ENCODE peak calls at places on chromosomes 11 and 22, in ten cellular contexts. One of them, this sample, is unnamed.
A peak's percentile ranks its signal among the peaks of the same experiment; 100 is the strongest.

GRCh38 chr11:35118906-35119305 is 20.1 kb upstream of the CD44 start:
- DNase-seq in H9: no peak
- DNase-seq in left lung: no peak
- DNase-seq in fibroblast of lung: no peak
- DNase-seq in HAP-1: no peak
- DNase-seq in SJSA1: no peak
- DNase-seq in mucosa of descending colon: no peak
- DNase-seq in heart right ventricle: no peak
- DNase-seq in GM23248: no peak
- DNase-seq in IMR-90: no peak
- DNase-seq in this sample: no peak

GRCh38 chr11:76759517-76759916 is 23.6 kb upstream of the TSKU start:
- DNase-seq in fibroblast of lung: no peak
- DNase-seq in H9: no peak
- DNase-seq in IMR-90: no peak
- DNase-seq in SJSA1: no peak
- DNase-seq in left lung: no peak
- DNase-seq in HAP-1: no peak
- DNase-seq in GM23248: no peak
- DNase-seq in mucosa of descending colon: no peak
- DNase-seq in heart right ventricle: no peak
- DNase-seq in this sample: no peak

GRCh38 chr22:46652081-46652929 is 32.1 kb downstream of the GRAMD4 start:
- DNase-seq in GM23248: no peak
- DNase-seq in H9: no peak
- DNase-seq in left lung: peak; percentile 72
- DNase-seq in HAP-1: no peak
- DNase-seq in IMR-90: peak; percentile 28
- DNase-seq in heart right ventricle: peak; percentile 76
- DNase-seq in fibroblast of lung: peak; percentile 22
- DNase-seq in mucosa of descending colon: no peak
- DNase-seq in SJSA1: no peak
- DNase-seq in this sample: no peak

GRCh38 chr11:125517116-125517804 is 21.2 kb upstream of the FEZ1 start:
- DNase-seq in fibroblast of lung: peak; percentile 93
- DNase-seq in left lung: no peak
- DNase-seq in IMR-90: peak; percentile 86
- DNase-seq in HAP-1: peak; percentile 95
- DNase-seq in GM23248: peak; percentile 49
- DNase-seq in heart right ventricle: peak; percentile 20
- DNase-seq in H9: peak; percentile 95
- DNase-seq in SJSA1: no peak
- DNase-seq in mucosa of descending colon: no peak
- DNase-seq in this sample: no peak

GRCh38 chr22:41367039-41367679 is 14.6 kb upstream of the TEF start:
- DNase-seq in IMR-90: peak; percentile 96
- DNase-seq in left lung: peak; percentile 96
- DNase-seq in GM23248: peak; percentile 93
- DNase-seq in fibroblast of lung: peak; percentile 96
- DNase-seq in mucosa of descending colon: peak; percentile 96
- DNase-seq in HAP-1: peak; percentile 51
- DNase-seq in H9: peak; percentile 79
- DNase-seq in heart right ventricle: peak; percentile 97
- DNase-seq in SJSA1: peak; percentile 87
- DNase-seq in this sample: peak; percentile 97

GRCh38 chr11:102614485-102614884 is 10.6 kb downstream of the MMP20 start:
- DNase-seq in HAP-1: no peak
- DNase-seq in heart right ventricle: no peak
- DNase-seq in left lung: no peak
- DNase-seq in IMR-90: no peak
- DNase-seq in GM23248: no peak
- DNase-seq in mucosa of descending colon: no peak
- DNase-seq in fibroblast of lung: no peak
- DNase-seq in SJSA1: no peak
- DNase-seq in H9: no peak
- DNase-seq in this sample: no peak

GRCh38 chr11:27183672-27184457 is 143.2 kb downstream of the BBOX1 start:
- DNase-seq in mucosa of descending colon: no peak
- DNase-seq in GM23248: peak; percentile 86
- DNase-seq in heart right ventricle: peak; percentile 59
- DNase-seq in H9: no peak
- DNase-seq in HAP-1: peak; percentile 73
- DNase-seq in fibroblast of lung: peak; percentile 77
- DNase-seq in left lung: no peak
- DNase-seq in IMR-90: peak; percentile 72
- DNase-seq in SJSA1: peak; percentile 55
- DNase-seq in this sample: no peak

GRCh38 chr11:126339866-126340434 is 15.5 kb upstream of the ST3GAL4 start:
- DNase-seq in fibroblast of lung: peak; percentile 69
- DNase-seq in HAP-1: no peak
- DNase-seq in mucosa of descending colon: peak; percentile 52
- DNase-seq in GM23248: peak; percentile 32
- DNase-seq in heart right ventricle: peak; percentile 78
- DNase-seq in SJSA1: no peak
- DNase-seq in left lung: no peak
- DNase-seq in IMR-90: peak; percentile 62
- DNase-seq in H9: no peak
- DNase-seq in this sample: peak; percentile 82

GRCh38 chr22:23547818-23548500 is 32.1 kb downstream of the IGLL1 start:
- DNase-seq in left lung: no peak
- DNase-seq in IMR-90: no peak
- DNase-seq in fibroblast of lung: no peak
- DNase-seq in SJSA1: no peak
- DNase-seq in GM23248: no peak
- DNase-seq in heart right ventricle: no peak
- DNase-seq in mucosa of descending colon: no peak
- DNase-seq in H9: no peak
- DNase-seq in HAP-1: no peak
- DNase-seq in this sample: no peak

GRCh38 chr11:75986966-75987365 is 172.0 kb downstream of the UVRAG start:
- DNase-seq in IMR-90: no peak
- DNase-seq in H9: no peak
- DNase-seq in fibroblast of lung: no peak
- DNase-seq in heart right ventricle: no peak
- DNase-seq in SJSA1: no peak
- DNase-seq in GM23248: no peak
- DNase-seq in mucosa of descending colon: no peak
- DNase-seq in left lung: no peak
- DNase-seq in HAP-1: no peak
- DNase-seq in this sample: no peak

GRCh38 chr11:127567237-127567932 is 566.8 kb upstream of the KIRREL3 start:
- DNase-seq in fibroblast of lung: no peak
- DNase-seq in SJSA1: no peak
- DNase-seq in GM23248: no peak
- DNase-seq in IMR-90: no peak
- DNase-seq in left lung: no peak
- DNase-seq in H9: no peak
- DNase-seq in mucosa of descending colon: no peak
- DNase-seq in heart right ventricle: no peak
- DNase-seq in HAP-1: no peak
- DNase-seq in this sample: no peak

GRCh38 chr11:10659339-10660216 is 34.0 kb downstream of the IRAG1 start:
- DNase-seq in fibroblast of lung: peak; percentile 94
- DNase-seq in H9: no peak
- DNase-seq in IMR-90: peak; percentile 95
- DNase-seq in HAP-1: no peak
- DNase-seq in mucosa of descending colon: no peak
- DNase-seq in heart right ventricle: no peak
- DNase-seq in left lung: no peak
- DNase-seq in SJSA1: peak; percentile 85
- DNase-seq in GM23248: peak; percentile 96
- DNase-seq in this sample: peak; percentile 71
- H3K4me1 ChIP-seq in fibroblast of lung: peaks cover 46% of the 10 kb centered on the region
- H3K4me1 ChIP-seq in H9: no peaks in the 10 kb centered on the region
- H3K4me1 ChIP-seq in IMR-90: peaks cover 45% of the 10 kb centered on the region
- H3K4me1 ChIP-seq in HAP-1: peaks cover 12% of the 10 kb centered on the region
- H3K4me1 ChIP-seq in mucosa of descending colon: peaks cover 14% of the 10 kb centered on the region
- H3K4me1 ChIP-seq in heart right ventricle: peaks cover 78% of the 10 kb centered on the region
- H3K4me1 ChIP-seq in left lung: peaks cover 68% of the 10 kb centered on the region
- H3K4me1 ChIP-seq in SJSA1: peaks cover 58% of the 10 kb centered on the region
- H3K4me1 ChIP-seq in GM23248: peaks cover 54% of the 10 kb centered on the region
- H3K4me1 ChIP-seq in this sample: peaks cover 28% of the 10 kb centered on the region

DNA sequence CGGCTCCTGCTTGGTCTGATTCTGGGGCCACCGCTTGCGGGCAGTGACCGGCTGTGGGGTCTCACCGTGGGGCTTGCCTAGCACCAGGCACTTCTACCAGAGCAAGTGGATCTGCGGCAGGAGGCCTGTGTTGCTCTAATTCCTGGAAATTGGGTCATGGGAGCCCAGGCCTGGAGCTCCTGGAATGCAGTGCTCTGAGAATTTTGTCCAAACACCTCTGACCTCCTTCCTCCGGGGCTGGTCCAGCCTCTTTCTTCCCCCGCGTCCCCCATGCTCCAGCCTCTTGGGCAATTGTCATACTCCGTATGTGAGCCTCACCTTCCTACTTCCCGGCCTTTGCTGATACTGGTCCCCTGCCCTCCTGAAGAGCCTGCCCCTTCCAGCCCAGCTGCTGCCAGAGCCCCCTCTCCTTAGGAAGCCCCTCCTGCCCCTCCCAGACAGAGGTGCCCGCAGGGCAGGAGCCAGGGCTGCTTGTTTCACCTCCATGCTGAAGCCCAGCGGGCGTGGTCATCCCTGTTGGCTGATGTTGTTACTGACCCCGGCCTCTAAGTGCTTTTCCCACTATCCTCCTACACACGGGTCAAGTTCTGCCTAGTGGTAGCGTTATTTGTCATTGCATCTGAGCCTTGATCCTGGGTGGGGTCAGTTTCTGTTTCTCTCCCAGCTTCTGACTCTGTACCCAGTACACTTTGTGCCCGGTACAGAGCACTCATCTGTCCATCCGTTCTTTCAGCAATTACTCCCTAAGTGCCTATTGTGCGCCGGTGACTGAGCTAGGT is 9.6 kb downstream of the MGAT3 start:
- DNase-seq in IMR-90: no peak
- DNase-seq in GM23248: no peak
- DNase-seq in heart right ventricle: no peak
- DNase-seq in left lung: no peak
- DNase-seq in SJSA1: no peak
- DNase-seq in H9: no peak
- DNase-seq in mucosa of descending colon: no peak
- DNase-seq in HAP-1: no peak
- DNase-seq in fibroblast of lung: no peak
- DNase-seq in this sample: no peak
- H3K4me1 ChIP-seq in IMR-90: peaks cover 8% of the 10 kb centered on the region
- H3K4me1 ChIP-seq in GM23248: peaks cover 5% of the 10 kb centered on the region
- H3K4me1 ChIP-seq in heart right ventricle: peaks cover 78% of the 10 kb centered on the region
- H3K4me1 ChIP-seq in left lung: peaks cover 38% of the 10 kb centered on the region
- H3K4me1 ChIP-seq in SJSA1: peaks cover 30% of the 10 kb centered on the region
- H3K4me1 ChIP-seq in H9: no peaks in the 10 kb centered on the region
- H3K4me1 ChIP-seq in mucosa of descending colon: peaks cover 5% of the 10 kb centered on the region
- H3K4me1 ChIP-seq in HAP-1: no peaks in the 10 kb centered on the region
- H3K4me1 ChIP-seq in fibroblast of lung: no peaks in the 10 kb centered on the region
- H3K4me1 ChIP-seq in this sample: peaks cover 7% of the 10 kb centered on the region

GRCh38 chr11:65428578-65429068 is 6.0 kb downstream of the NEAT1 start:
- DNase-seq in fibroblast of lung: no peak
- DNase-seq in HAP-1: no peak
- DNase-seq in GM23248: no peak
- DNase-seq in left lung: no peak
- DNase-seq in SJSA1: no peak
- DNase-seq in H9: no peak
- DNase-seq in mucosa of descending colon: peak; percentile 62
- DNase-seq in IMR-90: no peak
- DNase-seq in heart right ventricle: peak; percentile 12
- DNase-seq in this sample: no peak

GRCh38 chr11:65430406-65431217 is 8.0 kb downstream of the NEAT1 start:
- DNase-seq in IMR-90: peak; percentile 69
- DNase-seq in HAP-1: no peak
- DNase-seq in GM23248: peak; percentile 62
- DNase-seq in H9: no peak
- DNase-seq in heart right ventricle: no peak
- DNase-seq in fibroblast of lung: peak; percentile 51
- DNase-seq in left lung: no peak
- DNase-seq in SJSA1: no peak
- DNase-seq in mucosa of descending colon: no peak
- DNase-seq in this sample: no peak

GRCh38 chr11:65431452-65432132 is 9.0 kb downstream of the NEAT1 start:
- DNase-seq in mucosa of descending colon: no peak
- DNase-seq in left lung: no peak
- DNase-seq in GM23248: peak; percentile 51
- DNase-seq in fibroblast of lung: peak; percentile 43
- DNase-seq in H9: no peak
- DNase-seq in IMR-90: peak; percentile 48
- DNase-seq in heart right ventricle: no peak
- DNase-seq in HAP-1: no peak
- DNase-seq in SJSA1: no peak
- DNase-seq in this sample: no peak

GRCh38 chr11:65429069-65429681 is 6.6 kb downstream of the NEAT1 start:
- DNase-seq in heart right ventricle: no peak
- DNase-seq in mucosa of descending colon: no peak
- DNase-seq in IMR-90: peak; percentile 76
- DNase-seq in left lung: no peak
- DNase-seq in H9: no peak
- DNase-seq in HAP-1: no peak
- DNase-seq in fibroblast of lung: peak; percentile 67
- DNase-seq in GM23248: peak; percentile 81
- DNase-seq in SJSA1: no peak
- DNase-seq in this sample: no peak

DNA sequence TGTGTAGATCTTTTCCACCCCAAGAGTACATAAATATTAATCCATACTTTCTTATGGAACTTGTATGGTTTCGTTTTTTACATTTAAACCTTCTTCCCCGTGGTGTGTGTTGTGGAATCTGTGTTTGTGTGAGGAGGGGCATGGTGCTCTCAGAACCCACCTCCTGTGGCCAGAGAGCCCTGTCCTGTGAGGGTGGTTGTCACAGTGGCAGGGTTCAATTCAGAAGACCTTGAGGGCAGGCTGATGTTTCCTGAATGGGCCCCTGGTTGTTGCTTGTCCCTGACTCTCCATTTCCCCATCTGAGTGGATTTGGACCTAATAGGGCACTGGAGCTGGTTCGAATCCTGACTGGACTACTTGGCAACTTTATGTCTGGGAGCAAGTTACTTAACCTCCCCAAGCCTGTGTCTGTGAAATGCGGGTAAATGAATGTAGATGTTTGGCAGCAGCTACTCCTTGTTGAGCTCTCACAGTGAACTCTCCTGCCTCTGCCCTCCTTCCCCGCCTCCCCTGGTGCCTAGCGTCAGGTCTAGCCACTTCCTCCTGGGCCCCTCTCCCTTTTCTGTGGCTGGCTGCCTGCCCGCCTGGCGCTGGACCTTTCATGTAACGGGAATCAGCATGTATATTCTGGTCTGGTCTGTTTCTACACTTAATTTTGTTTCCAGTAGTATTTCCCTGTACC is 7.3 kb downstream of the NEAT1 start:
- DNase-seq in H9: no peak
- DNase-seq in IMR-90: peak; percentile 80
- DNase-seq in left lung: peak; percentile 92
- DNase-seq in SJSA1: peak; percentile 82
- DNase-seq in heart right ventricle: peak; percentile 72
- DNase-seq in mucosa of descending colon: peak; percentile 88
- DNase-seq in fibroblast of lung: peak; percentile 79
- DNase-seq in GM23248: peak; percentile 83
- DNase-seq in HAP-1: no peak
- DNase-seq in this sample: peak; percentile 68
- H3K4me1 ChIP-seq in H9: peaks cover 14% of the 10 kb centered on the region
- H3K4me1 ChIP-seq in IMR-90: peaks cover 2% of the 10 kb centered on the region
- H3K4me1 ChIP-seq in left lung: peaks cover 83% of the 10 kb centered on the region
- H3K4me1 ChIP-seq in SJSA1: peaks cover 71% of the 10 kb centered on the region
- H3K4me1 ChIP-seq in heart right ventricle: peaks cover 84% of the 10 kb centered on the region
- H3K4me1 ChIP-seq in mucosa of descending colon: peaks cover 33% of the 10 kb centered on the region
- H3K4me1 ChIP-seq in fibroblast of lung: peaks cover 2% of the 10 kb centered on the region
- H3K4me1 ChIP-seq in GM23248: peaks cover 32% of the 10 kb centered on the region
- H3K4me1 ChIP-seq in HAP-1: peaks cover 59% of the 10 kb centered on the region
- H3K4me1 ChIP-seq in this sample: peaks cover 61% of the 10 kb centered on the region

GRCh38 chr11:2302280-2302843 is 549 bp downstream of the TSPAN32 start:
- DNase-seq in heart right ventricle: no peak
- DNase-seq in GM23248: no peak
- DNase-seq in HAP-1: no peak
- DNase-seq in H9: no peak
- DNase-seq in SJSA1: peak; percentile 47
- DNase-seq in fibroblast of lung: no peak
- DNase-seq in IMR-90: no peak
- DNase-seq in mucosa of descending colon: no peak
- DNase-seq in left lung: peak; percentile 79
- DNase-seq in this sample: no peak
- H3K4me1 ChIP-seq in heart right ventricle: peaks cover 71% of the 10 kb centered on the region
- H3K4me1 ChIP-seq in GM23248: peaks cover 12% of the 10 kb centered on the region
- H3K4me1 ChIP-seq in HAP-1: no peaks in the 10 kb centered on the region
- H3K4me1 ChIP-seq in H9: no peaks in the 10 kb centered on the region
- H3K4me1 ChIP-seq in SJSA1: peaks cover 52% of the 10 kb centered on the region
- H3K4me1 ChIP-seq in fibroblast of lung: peaks cover 9% of the 10 kb centered on the region
- H3K4me1 ChIP-seq in IMR-90: peaks cover 11% of the 10 kb centered on the region
- H3K4me1 ChIP-seq in mucosa of descending colon: peaks cover 8% of the 10 kb centered on the region
- H3K4me1 ChIP-seq in left lung: peaks cover 69% of the 10 kb centered on the region
- H3K4me1 ChIP-seq in this sample: peaks cover 7% of the 10 kb centered on the region

This sample was measured in gastrocnemius medialis.